ENCODE peak calls at places on chromosomes 2 and 18, in seven cellular contexts. P is spleen, H is left ventricle myocardium inferior, V is body of pancreas, B is breast epithelium, R is astrocyte, L is thyroid gland. Q is an unnamed sample. For H3K27me3, the result is how much of the 10 kb centered on the place peaks cover.

GRCh38 chr2:219997341-219997851 is 370.0 kb downstream of the SLC4A3 start:
- DNase-seq in L (peak), H (peak), P (no peak), R (peak), B (peak), V (peak), Q (peak)

GRCh38 chr2:86239326-86239725 is 40.1 kb downstream of the MRPL35 start:
- DNase-seq in L (no peak), H (no peak), B (no peak), V (no peak), R (no peak), P (no peak), Q (no peak)

GRCh38 chr2:173431191-173431590 is 76.5 kb downstream of the CDCA7 start:
- DNase-seq in B (no peak), H (no peak), P (no peak), V (no peak), R (no peak), L (no peak), Q (no peak)

GRCh38 chr2:96241227-96241626 is 24.6 kb downstream of the TMEM127 start:
- DNase-seq in P (no peak), R (no peak), L (no peak), V (no peak), H (no peak), B (no peak), Q (no peak)

GRCh38 chr2:165471349-165471975 is 2.0 kb downstream of the CSRNP3 start:
- DNase-seq in B (no peak), L (no peak), R (peak), P (no peak), H (no peak), V (no peak), Q (no peak)

GRCh38 chr2:118246726-118247125 is 158.5 kb downstream of the INSIG2 start:
- DNase-seq in L (no peak), V (no peak), R (no peak), P (no peak), B (no peak), H (peak), Q (peak)

GRCh38 chr2:42566837-42567251 is 1.6 kb upstream of the MTA3 start:
- DNase-seq in L (no peak), P (no peak), H (no peak), R (peak), B (no peak), V (no peak), Q (peak)

GRCh38 chr2:149703281-149703680 is 115.7 kb upstream of the MMADHC start:
- DNase-seq in P (no peak), L (no peak), H (no peak), B (no peak), R (peak), V (no peak), Q (peak)

GRCh38 chr2:20584045-20584636 is 66.8 kb downstream of the HS1BP3 start:
- DNase-seq in V (no peak), H (no peak), P (peak), R (no peak), L (peak), B (no peak), Q (no peak)

GRCh38 chr2:119174993-119175347 is 16.4 kb upstream of the C1QL2 start:
- DNase-seq in R (no peak), L (no peak), P (no peak), V (no peak), H (no peak), B (no peak), Q (no peak)

GRCh38 chr2:206993512-206993911 is 54.2 kb downstream of the CPO start:
- DNase-seq in L (no peak), V (no peak), R (no peak), H (no peak), P (no peak), B (no peak), Q (no peak)

GRCh38 chr2:30636311-30636710 is 170.9 kb downstream of the CAPN13 start:
- DNase-seq in B (no peak), R (no peak), H (no peak), V (no peak), L (no peak), P (no peak), Q (no peak)

GRCh38 chr2:134218928-134219707 is 34.8 kb upstream of the MGAT5 start:
- DNase-seq in R (no peak), L (no peak), P (peak), B (no peak), H (no peak), V (no peak), Q (no peak)

GRCh38 chr2:23673830-23674679 is 252.9 kb downstream of the ATAD2B start:
- DNase-seq in P (no peak), L (no peak), V (no peak), H (no peak), B (no peak), R (no peak), Q (no peak)

GRCh38 chr2:148013879-148014278 is 6.7 kb downstream of the ORC4 start:
- DNase-seq in L (no peak), R (no peak), V (no peak), P (no peak), B (no peak), H (no peak), Q (no peak)

GRCh38 chr2:6896930-6897759 is 19.6 kb downstream of the RSAD2 start:
- DNase-seq in L (no peak), H (no peak), R (peak), P (no peak), B (no peak), V (no peak), Q (peak)

DNA sequence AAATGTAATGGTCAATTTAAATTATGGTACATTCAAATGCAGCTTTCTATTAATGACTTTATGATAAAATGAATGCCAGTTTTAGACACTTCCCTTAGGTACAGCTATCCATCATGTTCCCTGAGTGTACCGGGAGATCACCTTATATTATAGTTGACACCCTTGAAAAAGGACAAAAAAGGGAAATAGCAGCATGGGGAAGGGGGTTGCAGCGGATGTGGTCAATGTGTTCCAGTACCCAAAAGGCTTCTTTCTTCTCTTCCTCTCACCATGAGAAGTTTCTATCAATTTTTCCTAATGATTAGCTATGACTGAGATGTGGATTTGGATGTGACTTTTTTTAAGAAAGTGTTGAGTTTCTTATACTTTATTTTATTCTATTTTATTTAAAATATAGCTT is 154.4 kb downstream of the CCDC85A start:
- DNase-seq in B (no peak), R (no peak), L (no peak), H (no peak), V (no peak), P (no peak), Q (no peak)
- TF ChIP-seq CTCF in B (no peak), R (no peak), L (no peak), H (no peak), V (no peak), P (no peak), Q (no peak)

GRCh38 chr2:11678306-11678960 is 8.4 kb upstream of the NTSR2 start:
- DNase-seq in B (no peak), R (no peak), H (no peak), V (no peak), L (no peak), P (peak), Q (no peak)

GRCh38 chr2:11677146-11678055 is 7.4 kb upstream of the NTSR2 start:
- DNase-seq in P (peak), B (no peak), L (peak), V (no peak), H (peak), R (no peak), Q (no peak)

GRCh38 chr2:11675423-11676112 is 5.6 kb upstream of the NTSR2 start:
- DNase-seq in R (no peak), B (no peak), V (no peak), L (no peak), H (no peak), P (no peak), Q (no peak)

GRCh38 chr2:11674983-11675382 is 5.0 kb upstream of the NTSR2 start:
- DNase-seq in R (no peak), B (no peak), L (no peak), V (no peak), P (no peak), H (no peak), Q (no peak)

GRCh38 chr2:11676640-11677039 is 6.6 kb upstream of the NTSR2 start:
- DNase-seq in P (peak), V (no peak), H (no peak), L (no peak), B (no peak), R (no peak), Q (no peak)
- H3K27me3 ChIP-seq in P (under half), V (under half), H (half or more), L (under half), B (under half), R (under half), Q (under half)

GRCh38 chr2:232928564-232929302 is 58.7 kb downstream of the SNORC start:
- DNase-seq in B (no peak), L (peak), R (no peak), V (no peak), P (no peak), H (no peak), Q (no peak)
- H3K4me3 ChIP-seq in B (peak), L (peak), R (no peak), V (no peak), P (no peak), H (peak), Q (no peak)

GRCh38 chr2:80019571-80019970 is 285.0 kb downstream of the LRRTM1 start:
- DNase-seq in P (no peak), R (no peak), L (no peak), V (no peak), B (no peak), H (no peak), Q (no peak)
- TF ChIP-seq CTCF in P (no peak), R (no peak), L (no peak), V (no peak), B (no peak), H (no peak), Q (no peak)

DNA sequence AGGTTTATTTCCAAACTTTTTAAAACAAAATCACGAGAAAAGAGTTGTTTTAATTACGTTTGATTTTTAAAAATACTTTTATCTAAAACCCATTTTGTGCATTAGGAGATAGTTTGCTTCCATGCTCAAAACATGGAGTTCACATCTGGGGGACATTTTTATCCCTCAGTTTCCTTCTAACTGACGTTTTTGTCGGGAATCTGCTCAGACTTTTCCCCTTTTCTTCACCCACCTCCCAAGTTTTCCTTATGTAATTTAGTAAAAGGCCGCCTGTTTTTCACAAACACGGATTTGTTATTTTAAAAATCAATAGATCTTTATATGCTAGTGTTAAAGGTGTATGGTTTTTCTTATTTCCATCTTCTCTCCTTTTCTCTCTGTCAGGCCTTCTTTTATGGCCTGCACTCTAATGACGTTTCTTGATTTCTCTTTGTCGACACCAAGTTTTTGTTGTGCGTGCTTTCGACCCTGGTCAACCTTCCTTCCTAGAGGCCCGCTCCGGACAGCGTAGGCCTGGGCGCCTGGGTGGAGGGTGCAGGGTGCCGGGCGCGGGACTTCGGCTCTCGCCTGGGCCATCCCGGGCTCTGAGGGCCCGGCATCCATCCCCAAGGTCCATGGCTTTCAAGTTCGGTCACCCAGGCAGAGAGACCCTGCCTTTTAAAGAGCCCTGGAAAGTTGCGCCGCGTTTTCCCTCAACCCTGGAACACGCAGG is 3.9 kb upstream of the SATB2 start:
- DNase-seq in P (peak), H (no peak), B (no peak), V (no peak), L (no peak), R (no peak), Q (no peak)
- H3K27me3 ChIP-seq in P (half or more), H (half or more), B (under half), V (under half), L (half or more), R (under half), Q (half or more)

DNA sequence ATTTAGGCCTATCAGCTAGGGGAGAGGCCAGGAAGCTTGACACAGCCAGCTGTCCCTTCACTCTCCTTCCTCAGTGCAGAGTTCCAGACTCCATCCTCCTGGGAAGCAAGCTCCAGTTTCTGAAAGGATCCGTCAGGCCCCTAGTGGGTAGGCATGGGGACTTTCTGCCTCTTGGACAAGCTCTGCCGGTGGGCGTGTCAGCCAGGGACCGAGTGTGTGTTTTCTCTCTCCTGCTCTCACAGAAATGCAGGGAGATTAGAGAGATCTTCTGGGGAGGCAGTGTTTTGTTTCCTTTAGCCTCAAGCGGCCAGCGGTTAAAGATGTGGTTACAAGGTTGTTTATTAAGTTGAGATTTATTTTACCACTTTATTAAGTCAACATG is 29.9 kb upstream of the OTOS start:
- DNase-seq in P (peak), R (no peak), V (no peak), L (no peak), H (no peak), B (no peak), Q (no peak)
- H3K4me3 ChIP-seq in P (no peak), R (no peak), V (no peak), L (no peak), H (no peak), B (no peak), Q (no peak)

GRCh38 chr18:75170022-75170789 is 38.7 kb downstream of the PTGR3 start:
- DNase-seq in P (no peak), B (no peak), R (no peak), V (no peak), L (no peak), H (peak), Q (no peak)
- TF ChIP-seq CTCF in P (no peak), B (no peak), R (no peak), V (no peak), L (no peak), H (peak), Q (no peak)

DNA sequence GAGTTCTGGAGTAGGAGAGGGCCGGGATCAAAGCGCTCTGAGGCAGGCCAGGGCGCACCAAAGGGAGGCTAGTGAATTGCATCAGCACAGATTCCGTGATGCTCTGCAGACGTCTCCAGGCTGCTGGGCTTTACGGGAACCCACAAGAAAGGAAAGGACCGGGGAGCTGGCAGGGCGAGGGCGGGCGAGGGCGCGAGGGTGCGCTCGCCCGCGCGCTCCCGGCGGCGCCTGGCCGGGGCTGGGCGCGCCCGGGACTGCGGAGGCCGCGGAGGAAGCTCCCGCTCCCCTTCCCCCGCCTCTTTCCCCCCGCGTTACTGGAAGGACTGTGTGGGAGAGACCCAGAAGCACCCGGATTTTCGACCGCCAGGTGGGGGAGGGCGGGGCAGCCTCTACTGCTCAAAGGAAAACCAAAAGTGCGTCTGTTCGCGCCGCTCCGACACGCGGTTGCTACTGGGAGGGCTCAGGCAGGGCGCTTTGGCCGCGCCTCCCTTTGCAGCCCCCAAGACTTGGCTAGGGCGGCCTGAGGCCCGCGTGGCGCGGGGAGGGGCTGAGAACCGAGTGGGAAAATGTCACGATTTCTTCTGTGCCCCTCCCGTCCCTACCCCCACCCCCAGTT is 2.3 kb upstream of the FOSL2 start:
- DNase-seq in R (peak), L (peak), V (peak), B (peak), H (peak), P (peak), Q (peak)
- H3K27me3 ChIP-seq in R (under half), L (under half), V (under half), B (under half), H (under half), P (under half), Q (under half)

DNA sequence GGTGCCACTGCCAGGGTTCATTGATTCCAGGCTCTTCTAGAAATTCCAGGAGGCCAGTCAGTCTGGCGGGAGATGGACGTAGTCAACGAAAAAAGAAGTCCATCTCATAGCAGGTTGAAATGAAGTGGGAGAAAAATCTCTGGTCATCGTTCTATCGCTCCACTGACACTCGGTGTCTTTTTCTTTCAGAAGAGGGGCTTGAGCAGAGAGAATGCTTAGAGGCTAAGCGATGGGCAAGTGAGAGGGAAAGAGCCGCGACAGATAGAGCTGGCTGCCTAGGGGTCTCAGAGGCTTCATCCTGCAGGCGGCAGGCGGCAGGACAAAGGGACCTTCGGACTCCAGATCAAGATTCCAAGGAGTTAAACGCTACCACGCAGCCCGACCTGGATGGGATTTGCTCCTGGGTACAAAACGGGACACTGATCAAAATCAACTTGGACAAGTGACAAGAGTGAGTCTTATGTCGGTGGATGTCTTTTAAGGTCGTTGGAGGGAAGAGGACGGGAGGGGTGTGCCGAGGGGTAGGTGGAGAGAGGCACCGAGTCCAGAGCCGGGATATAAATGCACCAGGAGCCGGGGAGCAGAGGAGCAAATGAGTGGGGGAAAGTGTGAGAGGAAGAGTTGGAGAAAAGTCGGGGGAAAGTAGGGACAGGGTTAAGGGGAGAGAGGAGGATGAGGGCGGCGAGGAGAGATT is 672 bp upstream of the TMEM178A start:
- DNase-seq in H (no peak), P (no peak), R (no peak), V (no peak), B (no peak), L (peak), Q (no peak)
- H3K4me3 ChIP-seq in H (peak), P (no peak), R (no peak), V (no peak), B (peak), L (peak), Q (no peak)

DNA sequence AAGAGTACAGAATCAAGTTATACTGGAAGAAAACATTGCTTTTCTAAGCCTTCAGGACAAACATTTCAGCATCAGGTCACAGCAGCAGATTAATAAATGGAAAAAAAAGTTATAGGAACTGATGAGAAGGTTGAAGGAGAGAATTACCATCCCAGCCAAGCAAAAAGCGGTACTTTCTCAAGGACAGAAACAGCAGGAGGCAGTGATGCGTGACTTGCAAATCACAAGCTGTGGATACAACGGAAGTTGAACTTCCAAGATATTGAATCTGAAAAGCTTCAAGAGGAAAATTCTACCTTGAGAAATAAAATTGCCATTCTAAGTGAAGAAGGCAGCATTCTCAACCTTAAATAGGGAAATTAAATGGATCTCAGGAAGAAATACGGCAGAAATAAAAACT is 18.5 kb upstream of the SERPINB12 start:
- DNase-seq in L (peak), V (no peak), P (no peak), H (no peak), R (no peak), B (no peak), Q (no peak)
- TF ChIP-seq CTCF in L (no peak), V (no peak), P (no peak), H (no peak), R (no peak), B (no peak), Q (no peak)